ENCODE peak calls at places on chromosomes 12 and 14, in five cellular contexts. One of them, this sample, is unnamed.

GRCh38 chr14:78997811-78998210 is 827.6 kb downstream of the NRXN3 start:
- DNase-seq in NCI-H146: no peak
- DNase-seq in stimulated activated CD4-positive, alpha-beta T cell treated with anti-CD3 and anti-CD28 coated beads, TNF-alpha, amount 100 ng/mL, for 24 hours: no peak
- DNase-seq in CD8-positive, alpha-beta T cell: no peak
- DNase-seq in GM23338: no peak
- DNase-seq in this sample: no peak

GRCh38 chr12:95790025-95790911 is at the start of gene NTN4:
- DNase-seq in NCI-H146: peak; percentile 32
- DNase-seq in stimulated activated CD4-positive, alpha-beta T cell treated with anti-CD3 and anti-CD28 coated beads, TNF-alpha, amount 100 ng/mL, for 24 hours: no peak
- DNase-seq in CD8-positive, alpha-beta T cell: no peak
- DNase-seq in GM23338: peak; percentile 74
- DNase-seq in this sample: peak; percentile 32

GRCh38 chr14:64860039-64860438 is 19.7 kb downstream of the SPTB start:
- DNase-seq in NCI-H146: no peak
- DNase-seq in stimulated activated CD4-positive, alpha-beta T cell treated with anti-CD3 and anti-CD28 coated beads, TNF-alpha, amount 100 ng/mL, for 24 hours: no peak
- DNase-seq in CD8-positive, alpha-beta T cell: no peak
- DNase-seq in GM23338: no peak
- DNase-seq in this sample: no peak

GRCh38 chr14:31205681-31206535 is 1.7 kb downstream of the HECTD1 start:
- DNase-seq in NCI-H146: no peak
- DNase-seq in stimulated activated CD4-positive, alpha-beta T cell treated with anti-CD3 and anti-CD28 coated beads, TNF-alpha, amount 100 ng/mL, for 24 hours: no peak
- DNase-seq in CD8-positive, alpha-beta T cell: no peak
- DNase-seq in GM23338: no peak
- DNase-seq in this sample: peak; percentile 14

GRCh38 chr14:33186656-33187055 is 248.0 kb downstream of the NPAS3 start:
- DNase-seq in NCI-H146: no peak
- DNase-seq in stimulated activated CD4-positive, alpha-beta T cell treated with anti-CD3 and anti-CD28 coated beads, TNF-alpha, amount 100 ng/mL, for 24 hours: no peak
- DNase-seq in CD8-positive, alpha-beta T cell: no peak
- DNase-seq in GM23338: no peak
- DNase-seq in this sample: no peak

GRCh38 chr12:87116778-87117177 is 860.6 kb upstream of the MGAT4C start:
- DNase-seq in NCI-H146: peak; percentile 32
- DNase-seq in stimulated activated CD4-positive, alpha-beta T cell treated with anti-CD3 and anti-CD28 coated beads, TNF-alpha, amount 100 ng/mL, for 24 hours: no peak
- DNase-seq in CD8-positive, alpha-beta T cell: no peak
- DNase-seq in GM23338: no peak
- DNase-seq in this sample: no peak

GRCh38 chr14:50354527-50354926 is 42.2 kb downstream of the CDKL1 start:
- DNase-seq in NCI-H146: no peak
- DNase-seq in stimulated activated CD4-positive, alpha-beta T cell treated with anti-CD3 and anti-CD28 coated beads, TNF-alpha, amount 100 ng/mL, for 24 hours: no peak
- DNase-seq in CD8-positive, alpha-beta T cell: no peak
- DNase-seq in GM23338: no peak
- DNase-seq in this sample: no peak

GRCh38 chr14:67477926-67478915 is 10.3 kb downstream of the TMEM229B start:
- DNase-seq in NCI-H146: no peak
- DNase-seq in stimulated activated CD4-positive, alpha-beta T cell treated with anti-CD3 and anti-CD28 coated beads, TNF-alpha, amount 100 ng/mL, for 24 hours: no peak
- DNase-seq in CD8-positive, alpha-beta T cell: no peak
- DNase-seq in GM23338: no peak
- DNase-seq in this sample: no peak

GRCh38 chr12:47794679-47795078 is 21.6 kb downstream of the SLC48A1 start:
- DNase-seq in NCI-H146: no peak
- DNase-seq in stimulated activated CD4-positive, alpha-beta T cell treated with anti-CD3 and anti-CD28 coated beads, TNF-alpha, amount 100 ng/mL, for 24 hours: no peak
- DNase-seq in CD8-positive, alpha-beta T cell: no peak
- DNase-seq in GM23338: no peak
- DNase-seq in this sample: no peak

GRCh38 chr12:121668750-121669524 is 517 bp downstream of the MORN3 start:
- DNase-seq in NCI-H146: peak; percentile 17
- DNase-seq in stimulated activated CD4-positive, alpha-beta T cell treated with anti-CD3 and anti-CD28 coated beads, TNF-alpha, amount 100 ng/mL, for 24 hours: peak; percentile 28
- DNase-seq in CD8-positive, alpha-beta T cell: peak; percentile 72
- DNase-seq in GM23338: peak; percentile 92
- DNase-seq in this sample: no peak

GRCh38 chr12:131836714-131837397 is 8.7 kb downstream of the MMP17 start:
- DNase-seq in NCI-H146: no peak
- DNase-seq in stimulated activated CD4-positive, alpha-beta T cell treated with anti-CD3 and anti-CD28 coated beads, TNF-alpha, amount 100 ng/mL, for 24 hours: no peak
- DNase-seq in CD8-positive, alpha-beta T cell: no peak
- DNase-seq in GM23338: no peak
- DNase-seq in this sample: no peak

GRCh38 chr12:98893126-98893525 is 248.0 kb downstream of the APAF1 start:
- DNase-seq in NCI-H146: no peak
- DNase-seq in stimulated activated CD4-positive, alpha-beta T cell treated with anti-CD3 and anti-CD28 coated beads, TNF-alpha, amount 100 ng/mL, for 24 hours: no peak
- DNase-seq in CD8-positive, alpha-beta T cell: no peak
- DNase-seq in GM23338: no peak
- DNase-seq in this sample: no peak

GRCh38 chr12:126974779-126975178 is 1292.2 kb upstream of the TMEM132C start:
- DNase-seq in NCI-H146: no peak
- DNase-seq in stimulated activated CD4-positive, alpha-beta T cell treated with anti-CD3 and anti-CD28 coated beads, TNF-alpha, amount 100 ng/mL, for 24 hours: no peak
- DNase-seq in CD8-positive, alpha-beta T cell: no peak
- DNase-seq in GM23338: peak; percentile 11
- DNase-seq in this sample: no peak